ENCODE peak calls at places on chromosome 14, in four cellular contexts. V is GM12892, W is K562, Q is sigmoid colon. O is an unnamed sample.

GRCh38 chr14:73744175-73744867 is 30.1 kb upstream of the PNMA1 start:
- DNase-seq in V (no peak), W (no peak), Q (no peak), O (no peak)

GRCh38 chr14:52464175-52464574 is 88.1 kb downstream of the TXNDC16 start:
- DNase-seq in V (no peak), W (no peak), Q (no peak), O (no peak)

GRCh38 chr14:71143391-71144290 is 236.4 kb downstream of the PCNX1 start:
- DNase-seq in V (no peak), W (peak; percentile 25), Q (no peak), O (no peak)

GRCh38 chr14:74019743-74020142 is 594 bp downstream of the BBOF1 start:
- DNase-seq in V (no peak), W (peak; percentile 14), Q (no peak), O (peak; percentile 28)

GRCh38 chr14:59679872-59680271 is 103.3 kb upstream of the CCDC175 start:
- DNase-seq in V (no peak), W (no peak), Q (no peak), O (no peak)

GRCh38 chr14:100658514-100658886 is 68.2 kb upstream of the DLK1 start:
- DNase-seq in V (no peak), W (peak; percentile 35), Q (no peak), O (no peak)

GRCh38 chr14:78254911-78255431 is 84.8 kb downstream of the NRXN3 start:
- DNase-seq in V (no peak), W (no peak), Q (no peak), O (no peak)

GRCh38 chr14:22842211-22843122 is 6.1 kb downstream of the MMP14 start:
- DNase-seq in V (no peak), W (no peak), Q (peak; percentile 49), O (no peak)

GRCh38 chr14:64812412-64812811 is 67.3 kb downstream of the SPTB start:
- DNase-seq in V (no peak), W (no peak), Q (no peak), O (no peak)

GRCh38 chr14:54555651-54556050 is 11.3 kb upstream of the SAMD4A start:
- DNase-seq in V (no peak), W (no peak), Q (no peak), O (no peak)

GRCh38 chr14:64218344-64219240 is 75.6 kb downstream of the ESR2 start:
- DNase-seq in V (no peak), W (no peak), Q (no peak), O (no peak)

GRCh38 chr14:59013672-59014298 is 174.7 kb upstream of the DAAM1 start:
- DNase-seq in V (no peak), W (no peak), Q (no peak), O (no peak)

GRCh38 chr14:92603309-92604257 is 90.0 kb downstream of the RIN3 start:
- DNase-seq in V (no peak), W (no peak), Q (peak; percentile 93), O (no peak)

GRCh38 chr14:64059454-64060198 is 206.8 kb downstream of the SYNE2 start:
- DNase-seq in V (no peak), W (no peak), Q (no peak), O (no peak)

GRCh38 chr14:67461341-67461985 is 27.1 kb downstream of the TMEM229B start:
- DNase-seq in V (no peak), W (no peak), Q (no peak), O (no peak)

GRCh38 chr14:77615231-77616132 is 955 bp downstream of the SPTLC2 start:
- DNase-seq in V (no peak), W (no peak), Q (no peak), O (peak; percentile 63)

GRCh38 chr14:71942904-71943694 is 10.9 kb downstream of the RGS6 start:
- DNase-seq in V (no peak), W (no peak), Q (no peak), O (no peak)

GRCh38 chr14:102691763-102692162 is 85.5 kb upstream of the TRAF3 start:
- DNase-seq in V (no peak), W (no peak), Q (no peak), O (no peak)

GRCh38 chr14:30387856-30388255 is 171.1 kb upstream of the G2E3 start:
- DNase-seq in V (no peak), W (no peak), Q (no peak), O (no peak)

GRCh38 chr14:56874375-56874774 is 64.1 kb upstream of the OTX2 start:
- DNase-seq in V (no peak), W (peak; percentile 22), Q (no peak), O (peak; percentile 2)

GRCh38 chr14:22492601-22493000 is 96.4 kb downstream of the DAD1 start:
- DNase-seq in V (no peak), W (no peak), Q (no peak), O (no peak)

GRCh38 chr14:55274760-55275159 is 3.5 kb downstream of the FBXO34 start:
- DNase-seq in V (no peak), W (no peak), Q (no peak), O (no peak)

GRCh38 chr14:31283568-31284252 is 76.1 kb upstream of the HECTD1 start:
- DNase-seq in V (no peak), W (no peak), Q (no peak), O (peak; percentile 49)

GRCh38 chr14:51653855-51654548 is 2.3 kb downstream of the FRMD6 start:
- DNase-seq in V (no peak), W (no peak), Q (no peak), O (peak; percentile 49)

GRCh38 chr14:32709072-32709471 is 229.6 kb upstream of the NPAS3 start:
- DNase-seq in V (no peak), W (no peak), Q (peak; percentile 70), O (peak; percentile 49)

GRCh38 chr14:92493024-92493423 is 20.6 kb upstream of the RIN3 start:
- DNase-seq in V (no peak), W (no peak), Q (no peak), O (no peak)

GRCh38 chr14:67420102-67420739 is 8.3 kb upstream of the PLEK2 start:
- DNase-seq in V (peak; percentile 30), W (peak; percentile 59), Q (peak; percentile 38), O (no peak)

GRCh38 chr14:64971890-64972785 is at the start of gene RAB15:
- DNase-seq in V (peak; percentile 49), W (peak; percentile 22), Q (no peak), O (peak; percentile 33)

GRCh38 chr14:53929871-53930685 is 26.5 kb downstream of the BMP4 start:
- DNase-seq in V (no peak), W (peak; percentile 13), Q (no peak), O (no peak)

GRCh38 chr14:78356406-78356805 is 186.2 kb downstream of the NRXN3 start:
- DNase-seq in V (no peak), W (no peak), Q (no peak), O (no peak)

GRCh38 chr14:54676822-54677708 is 110.1 kb downstream of the SAMD4A start:
- DNase-seq in V (no peak), W (no peak), Q (no peak), O (peak; percentile 96)

GRCh38 chr14:85793533-85793932 is 263.6 kb downstream of the FLRT2 start:
- DNase-seq in V (no peak), W (no peak), Q (no peak), O (no peak)
- TF ChIP-seq POLR2AphosphoS5 in V (no peak), W (no peak), Q (no peak), O (no peak)

GRCh38 chr14:98953544-98954346 is 318.3 kb downstream of the BCL11B start:
- DNase-seq in V (no peak), W (no peak), Q (peak; percentile 89), O (no peak)
- TF ChIP-seq POLR2AphosphoS5 in V (no peak), W (no peak), Q (peak; percentile 39), O (no peak)

DNA sequence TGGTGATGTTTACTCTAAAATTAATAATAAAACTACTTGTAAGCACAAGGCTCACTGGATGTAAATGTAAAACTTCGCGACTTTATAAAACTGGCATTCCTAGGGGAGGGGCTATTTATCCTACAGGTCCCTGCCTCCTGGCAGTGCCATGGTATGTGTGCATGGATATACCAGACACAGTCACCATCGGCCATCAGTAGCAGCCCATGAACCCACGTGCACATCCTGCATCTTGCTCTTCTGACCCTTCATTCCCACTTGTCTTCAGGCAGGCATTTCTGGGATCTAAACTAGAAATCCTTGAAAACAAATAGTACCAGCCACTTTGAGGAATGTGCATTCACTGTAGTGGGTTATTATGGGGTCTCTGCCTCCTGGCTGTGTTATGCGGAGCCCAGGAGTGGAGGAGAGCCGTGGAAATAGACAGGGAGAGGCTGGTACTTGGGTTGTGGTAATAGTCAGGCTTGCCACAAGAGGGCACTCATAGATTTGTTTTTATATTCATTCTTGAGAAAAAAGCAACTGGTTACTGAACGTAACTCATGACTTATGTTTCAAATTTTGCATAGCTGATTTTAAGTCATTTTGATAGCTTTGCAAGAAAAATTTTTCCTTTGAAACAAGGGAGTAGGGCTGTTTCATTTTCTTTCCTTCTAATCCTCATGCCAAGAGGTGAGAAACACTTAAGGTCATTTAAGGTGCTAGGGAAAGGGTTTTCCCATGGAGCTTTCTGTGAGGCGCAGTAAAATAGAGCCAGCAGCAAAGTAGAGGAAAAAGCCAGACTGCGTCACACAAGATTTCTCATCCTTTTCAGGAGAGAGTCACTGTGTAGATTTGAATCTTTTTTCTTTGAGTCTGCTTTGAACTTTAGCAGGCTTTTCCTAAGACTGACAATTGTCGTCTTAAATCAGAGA is 17.4 kb upstream of the GALNT16 start:
- DNase-seq in V (peak; percentile 32), W (peak; percentile 58), Q (peak; percentile 77), O (peak; percentile 71)
- TF ChIP-seq POLR2AphosphoS5 in V (no peak), W (no peak), Q (no peak), O (no peak)

DNA sequence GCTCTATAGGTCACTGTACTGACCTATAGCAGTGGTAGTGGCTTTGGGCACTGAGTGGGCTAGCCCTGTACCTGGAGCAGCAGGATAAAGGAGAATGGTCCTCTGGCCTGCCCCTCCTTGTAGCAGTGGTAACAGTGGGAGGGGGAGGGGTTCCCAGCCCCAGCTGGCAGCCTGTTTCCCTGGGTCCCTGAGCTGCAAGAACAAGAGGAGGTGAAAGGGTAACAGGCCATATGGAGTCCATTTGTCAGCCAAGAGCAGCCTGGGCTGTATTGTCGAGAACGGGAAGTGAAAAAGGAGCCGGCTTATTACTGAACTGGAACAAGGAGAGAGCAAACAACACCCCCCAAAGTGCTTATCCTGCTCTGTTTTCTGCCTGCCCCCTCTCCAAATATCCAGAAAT is 73.8 kb upstream of the SRSF5 start:
- DNase-seq in V (no peak), W (no peak), Q (no peak), O (peak; percentile 78)
- TF ChIP-seq POLR2AphosphoS5 in V (no peak), W (no peak), Q (no peak), O (no peak)

GRCh38 chr14:69613312-69614073 is 2.1 kb downstream of the SUSD6 start:
- DNase-seq in V (no peak), W (no peak), Q (no peak), O (no peak)
- TF ChIP-seq POLR2AphosphoS5 in V (no peak), W (no peak), Q (no peak), O (no peak)

DNA sequence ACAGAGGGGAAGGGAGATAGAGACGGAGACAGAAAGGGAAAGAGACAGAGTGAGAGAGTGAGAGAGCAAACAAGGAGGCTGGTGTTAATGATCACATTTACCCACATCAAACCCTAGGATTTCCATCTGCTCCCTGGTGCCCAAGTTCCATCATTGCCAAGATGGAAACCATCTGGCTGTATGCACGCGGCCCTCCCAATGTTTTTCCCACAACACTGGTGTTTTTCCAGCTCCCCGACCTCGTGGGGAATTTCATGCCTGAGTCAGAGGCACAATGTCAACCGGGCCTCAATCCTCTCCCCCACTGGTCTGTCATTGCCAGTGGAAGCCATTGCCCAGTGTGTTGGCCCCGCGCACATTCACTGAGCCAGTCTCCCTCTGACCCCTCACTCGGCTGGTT is 19.9 kb upstream of the BDKRB2 start:
- DNase-seq in V (no peak), W (no peak), Q (no peak), O (no peak)
- TF ChIP-seq POLR2AphosphoS5 in V (no peak), W (no peak), Q (no peak), O (no peak)

GRCh38 chr14:105836160-105836559 is 309.8 kb downstream of the TMEM121 start:
- DNase-seq in V (no peak), W (no peak), Q (no peak), O (no peak)
- TF ChIP-seq POLR2AphosphoS5 in V (no peak), W (no peak), Q (no peak), O (no peak)